ENCODE peak calls at places on chromosomes 6 and 20, in five cellular contexts. One of them, this sample, is unnamed.

GRCh38 chr20:32052090-32052791 is at the start of gene HCK:
- DNase-seq in heart left ventricle: peak
- DNase-seq in RWPE1: no peak
- DNase-seq in AG04450: no peak
- DNase-seq in breast epithelium: no peak
- DNase-seq in this sample: no peak

GRCh38 chr6:148867851-148868250 is 121.0 kb downstream of the UST start:
- DNase-seq in heart left ventricle: no peak
- DNase-seq in AG04450: no peak
- DNase-seq in RWPE1: peak
- DNase-seq in breast epithelium: no peak
- DNase-seq in this sample: no peak

GRCh38 chr6:106145741-106146227 is 59.6 kb downstream of the PRDM1 start:
- DNase-seq in AG04450: no peak
- DNase-seq in heart left ventricle: no peak
- DNase-seq in breast epithelium: no peak
- DNase-seq in RWPE1: no peak
- DNase-seq in this sample: no peak

GRCh38 chr20:53959849-53960585 is 110.4 kb downstream of the BCAS1 start:
- DNase-seq in breast epithelium: no peak
- DNase-seq in AG04450: no peak
- DNase-seq in RWPE1: no peak
- DNase-seq in heart left ventricle: no peak
- DNase-seq in this sample: no peak

GRCh38 chr20:23340524-23340923 is 10.1 kb upstream of the NXT1 start:
- DNase-seq in heart left ventricle: peak
- DNase-seq in breast epithelium: peak
- DNase-seq in RWPE1: peak
- DNase-seq in AG04450: no peak
- DNase-seq in this sample: no peak

GRCh38 chr6:135871296-135871695 is 19.8 kb downstream of the PDE7B start:
- DNase-seq in breast epithelium: no peak
- DNase-seq in heart left ventricle: no peak
- DNase-seq in AG04450: no peak
- DNase-seq in RWPE1: no peak
- DNase-seq in this sample: no peak

GRCh38 chr20:20334489-20334888 is 33.4 kb upstream of the INSM1 start:
- DNase-seq in RWPE1: no peak
- DNase-seq in breast epithelium: no peak
- DNase-seq in AG04450: no peak
- DNase-seq in heart left ventricle: no peak
- DNase-seq in this sample: no peak

GRCh38 chr6:56642366-56643261 is at the start of gene DST:
- DNase-seq in breast epithelium: no peak
- DNase-seq in AG04450: peak
- DNase-seq in RWPE1: peak
- DNase-seq in heart left ventricle: no peak
- DNase-seq in this sample: no peak

GRCh38 chr6:49333345-49334120 is 129.5 kb downstream of the MMUT start:
- DNase-seq in breast epithelium: no peak
- DNase-seq in AG04450: no peak
- DNase-seq in RWPE1: peak
- DNase-seq in heart left ventricle: no peak
- DNase-seq in this sample: no peak

GRCh38 chr6:116246089-116246488 is 7.8 kb downstream of the TSPYL4 start:
- DNase-seq in AG04450: peak
- DNase-seq in heart left ventricle: no peak
- DNase-seq in RWPE1: no peak
- DNase-seq in breast epithelium: no peak
- DNase-seq in this sample: no peak

GRCh38 chr6:21448485-21449109 is 145.0 kb upstream of the SOX4 start:
- DNase-seq in breast epithelium: no peak
- DNase-seq in AG04450: no peak
- DNase-seq in heart left ventricle: no peak
- DNase-seq in RWPE1: no peak
- DNase-seq in this sample: no peak

GRCh38 chr6:12288844-12289654 is 1.1 kb upstream of the EDN1 start:
- DNase-seq in heart left ventricle: peak
- DNase-seq in AG04450: no peak
- DNase-seq in breast epithelium: no peak
- DNase-seq in RWPE1: peak
- DNase-seq in this sample: peak

GRCh38 chr6:144327081-144327480 is 41.9 kb downstream of the UTRN start:
- DNase-seq in AG04450: no peak
- DNase-seq in heart left ventricle: no peak
- DNase-seq in breast epithelium: no peak
- DNase-seq in RWPE1: peak
- DNase-seq in this sample: no peak

GRCh38 chr6:133983099-133983939 is 30.3 kb downstream of the TBPL1 start:
- DNase-seq in heart left ventricle: no peak
- DNase-seq in AG04450: no peak
- DNase-seq in breast epithelium: no peak
- DNase-seq in RWPE1: no peak
- DNase-seq in this sample: peak

GRCh38 chr6:24033284-24033683 is 92.7 kb upstream of the NRSN1 start:
- DNase-seq in RWPE1: no peak
- DNase-seq in breast epithelium: no peak
- DNase-seq in AG04450: no peak
- DNase-seq in heart left ventricle: no peak
- DNase-seq in this sample: no peak

GRCh38 chr6:129105035-129105434 is 222.1 kb downstream of the LAMA2 start:
- DNase-seq in breast epithelium: no peak
- DNase-seq in AG04450: no peak
- DNase-seq in RWPE1: no peak
- DNase-seq in heart left ventricle: no peak
- DNase-seq in this sample: no peak

GRCh38 chr20:23106271-23106851 is 20.2 kb upstream of the CD93 start:
- DNase-seq in RWPE1: no peak
- DNase-seq in AG04450: peak
- DNase-seq in breast epithelium: no peak
- DNase-seq in heart left ventricle: peak
- DNase-seq in this sample: no peak

GRCh38 chr6:3260296-3260695 is 1.5 kb downstream of the PSMG4 start:
- DNase-seq in RWPE1: no peak
- DNase-seq in AG04450: no peak
- DNase-seq in breast epithelium: no peak
- DNase-seq in heart left ventricle: no peak
- DNase-seq in this sample: no peak

GRCh38 chr6:55395836-55396235 is 68.6 kb downstream of the GFRAL start:
- DNase-seq in heart left ventricle: no peak
- DNase-seq in AG04450: no peak
- DNase-seq in breast epithelium: no peak
- DNase-seq in RWPE1: no peak
- DNase-seq in this sample: no peak

GRCh38 chr6:39553811-39554802 is 171.1 kb downstream of the KIF6 start:
- DNase-seq in AG04450: no peak
- DNase-seq in heart left ventricle: peak
- DNase-seq in breast epithelium: no peak
- DNase-seq in RWPE1: no peak
- DNase-seq in this sample: no peak

GRCh38 chr6:30258204-30258603 is 45.0 kb upstream of the TRIM26 start:
- DNase-seq in heart left ventricle: no peak
- DNase-seq in AG04450: no peak
- DNase-seq in RWPE1: no peak
- DNase-seq in breast epithelium: no peak
- DNase-seq in this sample: no peak

GRCh38 chr20:19205999-19206398 is 6.4 kb upstream of the SLC24A3 start:
- DNase-seq in breast epithelium: peak
- DNase-seq in heart left ventricle: peak
- DNase-seq in RWPE1: peak
- DNase-seq in AG04450: no peak
- DNase-seq in this sample: peak

GRCh38 chr20:20360464-20360863 is 7.4 kb upstream of the INSM1 start:
- DNase-seq in RWPE1: peak
- DNase-seq in AG04450: peak
- DNase-seq in heart left ventricle: peak
- DNase-seq in breast epithelium: no peak
- DNase-seq in this sample: no peak

GRCh38 chr6:31355540-31355988 is 1.4 kb downstream of the HLA-B start:
- DNase-seq in RWPE1: no peak
- DNase-seq in heart left ventricle: no peak
- DNase-seq in AG04450: no peak
- DNase-seq in breast epithelium: no peak
- DNase-seq in this sample: no peak

GRCh38 chr6:81166770-81167169 is 585.7 kb downstream of the TENT5A start:
- DNase-seq in RWPE1: no peak
- DNase-seq in heart left ventricle: no peak
- DNase-seq in AG04450: peak
- DNase-seq in breast epithelium: no peak
- DNase-seq in this sample: no peak

GRCh38 chr6:117481278-117481925 is 1.1 kb upstream of the DCBLD1 start:
- DNase-seq in breast epithelium: no peak
- DNase-seq in RWPE1: no peak
- DNase-seq in heart left ventricle: no peak
- DNase-seq in AG04450: no peak
- DNase-seq in this sample: no peak

GRCh38 chr20:8983478-8984345 is 85.2 kb upstream of the PLCB4 start:
- DNase-seq in RWPE1: no peak
- DNase-seq in heart left ventricle: no peak
- DNase-seq in AG04450: no peak
- DNase-seq in breast epithelium: no peak
- DNase-seq in this sample: no peak

GRCh38 chr6:149545754-149546471 is at the start of gene PPIL4:
- DNase-seq in AG04450: peak
- DNase-seq in heart left ventricle: peak
- DNase-seq in RWPE1: peak
- DNase-seq in breast epithelium: peak
- DNase-seq in this sample: peak

GRCh38 chr6:142821860-142822259 is 123.1 kb downstream of the HIVEP2 start:
- DNase-seq in heart left ventricle: peak
- DNase-seq in AG04450: no peak
- DNase-seq in breast epithelium: peak
- DNase-seq in RWPE1: no peak
- DNase-seq in this sample: no peak

GRCh38 chr20:48841861-48842529 is 14.2 kb upstream of the PREX1 start:
- DNase-seq in heart left ventricle: no peak
- DNase-seq in AG04450: peak
- DNase-seq in RWPE1: peak
- DNase-seq in breast epithelium: no peak
- DNase-seq in this sample: no peak

GRCh38 chr20:22575087-22575721 is 9.2 kb downstream of the FOXA2 start:
- DNase-seq in AG04450: no peak
- DNase-seq in breast epithelium: no peak
- DNase-seq in RWPE1: no peak
- DNase-seq in heart left ventricle: no peak
- DNase-seq in this sample: no peak

GRCh38 chr6:101741474-101742171 is 348.1 kb downstream of the GRIK2 start:
- DNase-seq in breast epithelium: no peak
- DNase-seq in heart left ventricle: no peak
- DNase-seq in AG04450: no peak
- DNase-seq in RWPE1: no peak
- DNase-seq in this sample: no peak

GRCh38 chr6:13165518-13166186 is 162.7 kb downstream of the TBC1D7 start:
- DNase-seq in RWPE1: no peak
- DNase-seq in breast epithelium: no peak
- DNase-seq in AG04450: no peak
- DNase-seq in heart left ventricle: no peak
- DNase-seq in this sample: no peak

DNA sequence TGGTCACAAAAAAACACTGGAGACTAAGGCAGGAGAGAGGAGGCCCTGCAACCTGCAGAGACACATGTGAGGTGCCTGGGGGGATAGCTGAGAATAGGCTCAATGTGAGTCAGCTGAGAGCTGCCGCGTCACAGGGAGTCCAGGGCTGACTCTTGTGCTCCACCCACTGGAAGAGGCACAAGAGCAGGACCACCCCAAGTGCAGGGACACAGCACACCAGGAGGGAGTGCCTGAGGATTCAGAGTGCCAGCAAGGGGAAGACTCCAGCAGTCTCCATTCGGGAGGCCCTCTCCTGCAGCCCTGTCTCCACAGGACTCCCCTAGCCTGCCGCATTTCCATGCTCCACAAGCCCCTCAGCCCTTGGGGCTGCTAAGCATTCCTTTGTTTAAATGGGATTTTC is 105.5 kb downstream of the HUS1B start:
- DNase-seq in breast epithelium: no peak
- DNase-seq in RWPE1: peak
- DNase-seq in AG04450: no peak
- DNase-seq in heart left ventricle: no peak
- DNase-seq in this sample: no peak
- TF ChIP-seq CTCF in breast epithelium: no peak
- TF ChIP-seq CTCF in RWPE1: no peak
- TF ChIP-seq CTCF in AG04450: peak
- TF ChIP-seq CTCF in heart left ventricle: no peak
- TF ChIP-seq CTCF in this sample: peak

GRCh38 chr6:125524356-125524755 is 222.6 kb upstream of the HDDC2 start:
- DNase-seq in heart left ventricle: no peak
- DNase-seq in breast epithelium: no peak
- DNase-seq in RWPE1: no peak
- DNase-seq in AG04450: no peak
- DNase-seq in this sample: no peak

GRCh38 chr6:125529061-125529460 is 220.4 kb upstream of the HEY2 start:
- DNase-seq in breast epithelium: no peak
- DNase-seq in AG04450: no peak
- DNase-seq in RWPE1: no peak
- DNase-seq in heart left ventricle: no peak
- DNase-seq in this sample: no peak

GRCh38 chr6:125533710-125534397 is 215.6 kb upstream of the HEY2 start:
- DNase-seq in breast epithelium: no peak
- DNase-seq in RWPE1: no peak
- DNase-seq in AG04450: no peak
- DNase-seq in heart left ventricle: no peak
- DNase-seq in this sample: no peak

GRCh38 chr6:125526007-125526720 is 223.3 kb upstream of the HEY2 start:
- DNase-seq in RWPE1: no peak
- DNase-seq in heart left ventricle: no peak
- DNase-seq in breast epithelium: no peak
- DNase-seq in AG04450: no peak
- DNase-seq in this sample: no peak

GRCh38 chr6:125528614-125529013 is 220.8 kb upstream of the HEY2 start:
- DNase-seq in RWPE1: no peak
- DNase-seq in breast epithelium: no peak
- DNase-seq in heart left ventricle: no peak
- DNase-seq in AG04450: no peak
- DNase-seq in this sample: no peak
- H3K27ac ChIP-seq in RWPE1: no peak
- H3K27ac ChIP-seq in breast epithelium: no peak
- H3K27ac ChIP-seq in heart left ventricle: no peak
- H3K27ac ChIP-seq in AG04450: no peak
- H3K27ac ChIP-seq in this sample: no peak

DNA sequence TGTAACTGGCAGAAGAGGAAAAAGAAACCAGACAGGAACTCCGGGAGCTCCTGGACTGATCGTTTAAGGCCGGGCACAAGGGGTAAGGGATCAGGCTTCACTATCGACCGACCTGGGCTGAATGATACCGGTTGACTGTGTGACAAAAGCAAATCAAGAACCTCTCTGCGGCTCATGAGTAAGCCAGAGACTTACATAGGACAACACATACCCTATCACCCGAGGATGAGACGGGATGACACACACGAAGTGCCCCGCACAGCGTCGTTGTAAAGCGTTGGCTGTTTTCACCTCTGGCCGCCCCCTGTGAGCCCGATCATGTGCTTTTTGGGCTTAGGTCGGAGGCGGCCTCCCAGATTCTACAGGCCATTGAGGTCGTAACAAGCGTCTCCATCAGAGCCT is 695 bp upstream of the TGIF2 start:
- DNase-seq in RWPE1: no peak
- DNase-seq in breast epithelium: no peak
- DNase-seq in AG04450: no peak
- DNase-seq in heart left ventricle: no peak
- DNase-seq in this sample: peak
- TF ChIP-seq CTCF in RWPE1: no peak
- TF ChIP-seq CTCF in breast epithelium: no peak
- TF ChIP-seq CTCF in AG04450: no peak
- TF ChIP-seq CTCF in heart left ventricle: no peak
- TF ChIP-seq CTCF in this sample: no peak

GRCh38 chr6:74068945-74069570 is 373.1 kb downstream of the CD109 start:
- DNase-seq in RWPE1: no peak
- DNase-seq in heart left ventricle: no peak
- DNase-seq in AG04450: peak
- DNase-seq in breast epithelium: no peak
- DNase-seq in this sample: no peak
- H3K27ac ChIP-seq in RWPE1: no peak
- H3K27ac ChIP-seq in heart left ventricle: no peak
- H3K27ac ChIP-seq in AG04450: peak
- H3K27ac ChIP-seq in breast epithelium: no peak
- H3K27ac ChIP-seq in this sample: no peak

This sample was measured in CD4-positive, alpha-beta T cell.